ENCODE peak calls at places on chromosome 11, in ten cellular contexts. L is OCI-LY7, V is prostate gland, Q is transverse colon, C is upper lobe of right lung, T is gastrocnemius medialis, Z is ovary, K is AG09309, F is dorsolateral prefrontal cortex, J is HepG2. B is an unnamed sample.

GRCh38 chr11:8111636-8112035 is 30.6 kb downstream of the TUB start:
- DNase-seq in L (no peak), K (no peak), T (no peak), C (no peak), J (no peak), Q (no peak), Z (no peak), V (no peak), F (peak), B (no peak)

GRCh38 chr11:32071811-32072210 is 19.1 kb upstream of the RCN1 start:
- DNase-seq in J (peak), K (peak), L (no peak), C (no peak), Z (no peak), T (no peak), F (no peak), Q (no peak), V (no peak), B (no peak)

GRCh38 chr11:2549491-2549875 is 104.7 kb downstream of the KCNQ1 start:
- DNase-seq in F (no peak), V (no peak), Z (no peak), Q (peak), C (peak), T (no peak), L (no peak), J (no peak), K (no peak), B (no peak)

GRCh38 chr11:82080160-82080559 is 653.5 kb downstream of the FAM181B start:
- DNase-seq in Z (no peak), V (no peak), F (no peak), Q (no peak), J (no peak), K (peak), T (no peak), L (no peak), C (no peak), B (no peak)

GRCh38 chr11:131668867-131669780 is 298.7 kb downstream of the NTM start:
- DNase-seq in J (peak), T (no peak), V (no peak), K (no peak), C (no peak), L (peak), Z (no peak), F (peak), Q (peak), B (peak)

GRCh38 chr11:111632798-111633197 is 30.5 kb downstream of the SIK2 start:
- DNase-seq in L (no peak), T (no peak), F (no peak), Z (no peak), K (no peak), C (no peak), V (no peak), Q (no peak), J (no peak), B (no peak)

GRCh38 chr11:12473366-12473765 is 96.0 kb downstream of the PARVA start:
- DNase-seq in C (no peak), T (no peak), F (no peak), Z (no peak), K (no peak), V (no peak), J (no peak), L (no peak), Q (no peak), B (no peak)

GRCh38 chr11:74470526-74470925 is 3.2 kb upstream of the KCNE3 start:
- DNase-seq in K (no peak), Z (peak), Q (no peak), C (no peak), J (no peak), F (no peak), T (no peak), V (no peak), L (no peak), B (no peak)

GRCh38 chr11:74725701-74726100 is 5.5 kb downstream of the CHRDL2 start:
- DNase-seq in Z (no peak), J (no peak), V (no peak), K (no peak), C (no peak), Q (no peak), T (no peak), L (no peak), F (no peak), B (no peak)

GRCh38 chr11:47413908-47414684 is 5.7 kb downstream of the SLC39A13 start:
- DNase-seq in Z (no peak), V (no peak), F (no peak), K (no peak), T (no peak), C (peak), L (no peak), J (no peak), Q (no peak), B (no peak)

GRCh38 chr11:65646921-65647701 is 9.2 kb downstream of the SIPA1 start:
- DNase-seq in L (no peak), T (no peak), Z (peak), J (no peak), K (no peak), F (peak), V (peak), Q (peak), C (peak), B (no peak)

GRCh38 chr11:6194065-6194581 is 4.9 kb upstream of the OR52W1 start:
- DNase-seq in Q (no peak), K (no peak), T (no peak), V (no peak), J (no peak), Z (no peak), C (no peak), F (no peak), L (no peak), B (peak)

GRCh38 chr11:64268028-64268686 is 16.3 kb downstream of the BAD start:
- DNase-seq in Q (no peak), T (no peak), V (peak), K (no peak), L (no peak), C (no peak), Z (no peak), F (no peak), J (no peak), B (no peak)

GRCh38 chr11:124899376-124900145 is 1.9 kb upstream of the ROBO4 start:
- DNase-seq in Z (no peak), C (no peak), Q (no peak), F (no peak), V (no peak), T (no peak), K (no peak), J (no peak), L (no peak), B (no peak)

GRCh38 chr11:63670738-63671321 is 346 bp downstream of the ATL3 start:
- DNase-seq in K (no peak), Z (peak), J (no peak), T (peak), F (peak), Q (peak), V (peak), C (peak), L (peak), B (no peak)

GRCh38 chr11:17745032-17745772 is 10.6 kb downstream of the KCNC1 start:
- DNase-seq in Q (no peak), V (no peak), J (no peak), F (no peak), C (peak), K (no peak), T (no peak), Z (no peak), L (no peak), B (no peak)

GRCh38 chr11:47915407-47916137 is 64.8 kb upstream of the PTPRJ start:
- DNase-seq in Z (peak), F (no peak), L (peak), J (peak), V (no peak), Q (peak), T (no peak), K (no peak), C (no peak), B (no peak)

GRCh38 chr11:114199051-114199450 is 97.1 kb upstream of the NNMT start:
- DNase-seq in L (no peak), J (no peak), F (no peak), Z (no peak), C (no peak), V (no peak), T (no peak), K (no peak), Q (no peak), B (no peak)

GRCh38 chr11:8252388-8252787 is 11.3 kb downstream of the LMO1 start:
- DNase-seq in L (no peak), T (peak), C (peak), V (no peak), Z (peak), F (no peak), J (no peak), K (no peak), Q (no peak), B (no peak)

GRCh38 chr11:2834893-2835767 is 50.4 kb downstream of the CDKN1C start:
- DNase-seq in C (no peak), Z (peak), K (no peak), T (no peak), V (no peak), L (no peak), F (no peak), Q (no peak), J (peak), B (no peak)

GRCh38 chr11:90757851-90758494 is 535.1 kb upstream of the CHORDC1 start:
- DNase-seq in J (no peak), F (no peak), V (no peak), L (no peak), Q (no peak), Z (no peak), C (no peak), T (no peak), K (no peak), B (no peak)

DNA sequence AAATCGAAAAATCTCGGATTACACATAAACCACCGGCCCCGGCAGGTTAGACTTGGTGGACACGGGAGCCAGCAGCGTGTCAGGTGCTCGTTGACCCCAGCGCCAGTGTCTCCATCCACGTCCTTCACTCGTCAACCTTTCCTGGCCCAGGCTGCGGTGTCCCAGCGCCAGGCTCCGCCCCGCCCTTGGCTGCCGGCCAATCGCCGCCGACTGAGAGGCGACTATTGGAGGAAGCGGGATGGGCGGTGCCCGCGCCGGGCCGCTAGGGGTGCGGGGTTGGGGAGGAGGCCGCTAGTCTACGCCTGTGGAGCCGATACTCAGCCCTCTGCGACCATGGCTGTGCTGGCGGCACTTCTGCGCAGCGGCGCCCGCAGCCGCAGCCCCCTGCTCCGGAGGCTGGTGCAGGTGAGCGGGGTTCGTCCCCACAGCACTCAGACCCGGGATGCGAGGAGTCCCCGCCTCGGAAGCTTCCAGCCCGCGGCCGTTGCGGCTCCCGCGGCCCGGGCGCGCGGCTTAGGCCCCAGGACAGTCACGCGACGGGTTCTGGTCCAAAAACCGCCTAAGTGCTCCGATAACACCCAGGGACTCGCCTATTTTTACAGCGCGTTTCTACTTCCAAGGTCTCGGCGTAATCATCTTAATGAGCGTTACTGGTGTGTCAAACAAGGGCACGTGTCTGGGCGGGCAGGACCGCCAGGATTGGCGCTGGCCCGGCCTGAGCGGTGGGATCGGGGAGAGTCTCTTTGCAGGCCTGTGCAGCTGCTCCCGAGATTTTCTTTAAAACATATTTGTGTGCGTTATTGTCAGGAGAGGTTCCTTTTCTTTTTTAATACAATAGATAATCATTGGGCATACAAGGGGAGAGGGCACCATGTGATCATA is at the start of gene ACAT1:
- DNase-seq in L (peak), F (peak), C (peak), V (peak), Z (peak), K (peak), T (peak), Q (peak), J (peak), B (peak)
- TF ChIP-seq CTCF in L (no peak), F (peak), C (peak), V (peak), Z (peak), K (peak), T (peak), Q (peak), J (peak), B (no peak)

DNA sequence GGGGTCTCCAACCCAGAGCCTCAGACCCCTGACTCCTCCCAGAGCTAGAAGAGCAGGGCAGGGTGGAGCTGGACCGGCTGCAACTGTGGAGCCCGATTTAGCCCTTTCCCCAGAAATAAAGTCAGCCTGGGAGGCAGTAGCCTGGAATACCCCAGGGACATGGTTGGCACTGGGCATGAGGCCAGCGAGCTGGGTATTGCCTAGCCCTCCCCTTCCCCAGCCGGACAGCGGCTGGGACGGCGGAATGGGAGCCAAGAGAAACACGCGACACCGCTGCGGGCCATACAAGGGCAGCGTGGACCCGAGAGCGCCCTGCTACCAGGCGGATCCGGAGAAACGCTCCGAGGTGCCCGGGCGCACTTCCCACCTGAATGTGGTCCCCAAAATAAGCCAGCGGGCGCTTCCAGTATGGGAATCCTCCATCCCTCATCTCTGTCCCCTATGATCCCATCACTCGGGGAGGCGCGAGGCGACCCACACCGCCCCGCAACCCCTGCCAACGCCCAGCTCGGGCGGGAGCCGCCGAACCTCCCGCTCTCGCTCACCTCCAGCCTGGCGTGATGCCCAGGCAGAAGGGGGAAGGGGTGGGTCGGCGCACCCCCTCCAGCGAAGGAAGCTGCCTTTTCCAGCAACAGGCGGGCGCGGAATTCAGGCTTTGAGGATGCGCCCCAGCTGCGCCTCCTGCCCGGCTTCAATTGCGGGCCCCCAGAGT is 757 bp downstream of the MCAM start:
- DNase-seq in J (no peak), L (no peak), F (peak), K (no peak), T (no peak), C (peak), Q (no peak), V (no peak), Z (peak), B (no peak)
- H3K4me3 ChIP-seq in J (peak), L (no peak), F (peak), K (peak), T (peak), C (peak), Q (peak), V (peak), Z (peak), B (peak)

GRCh38 chr11:11010624-11011127 is 152.8 kb upstream of the ZBED5 start:
- DNase-seq in Q (peak), T (no peak), C (no peak), J (peak), K (no peak), F (peak), Z (no peak), L (no peak), V (peak), B (peak)
- TF ChIP-seq CTCF in Q (peak), T (no peak), C (peak), J (peak), K (peak), F (no peak), Z (no peak), L (no peak), V (peak), B (no peak)

GRCh38 chr11:68684385-68685356 is at the start of gene GAL:
- DNase-seq in Z (no peak), K (no peak), V (no peak), C (peak), L (no peak), F (no peak), J (no peak), T (no peak), Q (no peak), B (peak)

GRCh38 chr11:68688881-68689280 is 4.5 kb downstream of the GAL start:
- DNase-seq in J (no peak), K (no peak), Q (no peak), F (no peak), L (no peak), V (no peak), Z (no peak), T (no peak), C (peak), B (no peak)

GRCh38 chr11:68685656-68686380 is 1.5 kb downstream of the GAL start:
- DNase-seq in V (no peak), F (no peak), Z (no peak), T (no peak), Q (no peak), K (no peak), L (no peak), J (no peak), C (peak), B (no peak)

GRCh38 chr11:68687986-68688385 is 3.6 kb downstream of the GAL start:
- DNase-seq in J (no peak), L (no peak), V (no peak), F (no peak), T (no peak), C (peak), K (no peak), Q (no peak), Z (no peak), B (no peak)

GRCh38 chr11:68686486-68686885 is 2.1 kb downstream of the GAL start:
- DNase-seq in F (no peak), Z (no peak), C (peak), T (no peak), V (no peak), Q (no peak), L (no peak), K (no peak), J (no peak), B (no peak)
- H3K4me3 ChIP-seq in F (no peak), Z (no peak), C (no peak), T (no peak), V (no peak), Q (no peak), L (no peak), K (no peak), J (no peak), B (no peak)

GRCh38 chr11:70568504-70569172 is 170.3 kb downstream of the CTTN start:
- DNase-seq in T (no peak), K (no peak), Z (peak), Q (peak), F (no peak), V (peak), J (no peak), C (peak), L (no peak), B (no peak)
- TF ChIP-seq CTCF in T (no peak), K (peak), Z (no peak), Q (peak), F (no peak), V (no peak), J (no peak), C (peak), L (no peak), B (no peak)